ENCODE peak calls at places on chromosome X, in eight cellular contexts. M is fibroblast of pulmonary artery, B is NCI-H510A, Y is SK-N-SH, D is small intestine, R is HFF-Myc, E is mucosa of gallbladder, Z is WTC11. L is an unnamed sample.

GRCh38 chrX:39985116-39985515 is 112.6 kb downstream of the BCOR start:
- DNase-seq in M (no peak), B (no peak), Y (no peak), D (no peak), R (no peak), E (no peak), Z (no peak), L (no peak)

GRCh38 chrX:148380107-148380506 is 120.3 kb upstream of the AFF2 start:
- DNase-seq in M (no peak), B (no peak), Y (no peak), D (peak; percentile 5), R (no peak), E (no peak), Z (no peak), L (no peak)

GRCh38 chrX:112896051-112896450 is 55.4 kb upstream of the AMOT start:
- DNase-seq in M (no peak), B (no peak), Y (no peak), D (no peak), R (no peak), E (no peak), Z (no peak), L (no peak)

GRCh38 chrX:70476166-70476933 is 31.7 kb downstream of the DLG3 start:
- DNase-seq in M (no peak), B (no peak), Y (no peak), D (no peak), R (no peak), E (no peak), Z (no peak), L (no peak)

GRCh38 chrX:96841325-96841724 is 42.4 kb upstream of the RPA4 start:
- DNase-seq in M (no peak), B (no peak), Y (no peak), D (no peak), R (no peak), E (no peak), Z (no peak), L (no peak)

GRCh38 chrX:38768079-38768478 is 33.2 kb upstream of the MID1IP1 start:
- DNase-seq in M (peak; percentile 58), B (no peak), Y (peak; percentile 19), D (peak; percentile 51), R (no peak), E (no peak), Z (no peak), L (no peak)

GRCh38 chrX:47637546-47638195 is 7.9 kb upstream of the CFP start:
- DNase-seq in M (no peak), B (no peak), Y (no peak), D (no peak), R (no peak), E (peak; percentile 29), Z (peak; percentile 70), L (no peak)

GRCh38 chrX:134670241-134670811 is 12.1 kb upstream of the PLAC1 start:
- DNase-seq in M (peak; percentile 63), B (no peak), Y (no peak), D (no peak), R (peak; percentile 63), E (no peak), Z (no peak), L (no peak)

GRCh38 chrX:19005909-19006308 is 22.0 kb upstream of the PHKA2 start:
- DNase-seq in M (no peak), B (no peak), Y (peak; percentile 14), D (peak; percentile 17), R (no peak), E (no peak), Z (no peak), L (no peak)

GRCh38 chrX:132375941-132376340 is 112.9 kb downstream of the MBNL3 start:
- DNase-seq in M (no peak), B (no peak), Y (no peak), D (no peak), R (no peak), E (no peak), Z (no peak), L (no peak)

GRCh38 chrX:14032383-14032782 is 2.7 kb upstream of the GEMIN8 start:
- DNase-seq in M (peak; percentile 69), B (no peak), Y (peak; percentile 55), D (peak; percentile 45), R (no peak), E (peak; percentile 62), Z (peak; percentile 15), L (peak; percentile 42)

GRCh38 chrX:83469551-83469950 is 38.5 kb upstream of the POU3F4 start:
- DNase-seq in M (peak; percentile 0), B (no peak), Y (peak; percentile 15), D (peak; percentile 0), R (no peak), E (peak; percentile 33), Z (peak; percentile 20), L (peak; percentile 15)

GRCh38 chrX:40647307-40648197 is at the start of gene CXorf38:
- DNase-seq in M (peak; percentile 89), B (peak; percentile 64), Y (peak; percentile 96), D (peak; percentile 88), R (peak; percentile 41), E (peak; percentile 95), Z (peak; percentile 91), L (peak; percentile 95)

GRCh38 chrX:119870626-119871131 is 854 bp downstream of the RNF113A start:
- DNase-seq in M (no peak), B (no peak), Y (peak; percentile 26), D (peak; percentile 24), R (no peak), E (no peak), Z (no peak), L (no peak)

GRCh38 chrX:27966955-27967354 is 14.3 kb downstream of the DCAF8L1 start:
- DNase-seq in M (peak; percentile 89), B (no peak), Y (no peak), D (peak; percentile 40), R (no peak), E (no peak), Z (no peak), L (no peak)

GRCh38 chrX:17546356-17546755 is 171.4 kb downstream of the NHS start:
- DNase-seq in M (no peak), B (no peak), Y (no peak), D (no peak), R (no peak), E (no peak), Z (no peak), L (no peak)

GRCh38 chrX:72402614-72403013 is 96.9 kb upstream of the CITED1 start:
- DNase-seq in M (no peak), B (no peak), Y (no peak), D (no peak), R (no peak), E (no peak), Z (no peak), L (no peak)

GRCh38 chrX:12118134-12118533 is 20.1 kb upstream of the FRMPD4 start:
- DNase-seq in M (no peak), B (no peak), Y (no peak), D (no peak), R (no peak), E (no peak), Z (no peak), L (no peak)

GRCh38 chrX:23344208-23344903 is 9.7 kb downstream of the PTCHD1 start:
- DNase-seq in M (no peak), B (no peak), Y (no peak), D (no peak), R (no peak), E (no peak), Z (no peak), L (no peak)

GRCh38 chrX:50799531-50799961 is 14.4 kb downstream of the SHROOM4 start:
- DNase-seq in M (peak; percentile 82), B (no peak), Y (no peak), D (no peak), R (no peak), E (no peak), Z (no peak), L (no peak)

GRCh38 chrX:11381464-11381863 is 88.3 kb downstream of the AMELX start:
- DNase-seq in M (peak; percentile 73), B (peak; percentile 2), Y (peak; percentile 20), D (peak; percentile 42), R (peak; percentile 32), E (peak; percentile 44), Z (peak; percentile 11), L (peak; percentile 22)

GRCh38 chrX:72258174-72258573 is 18.9 kb downstream of the RPS4X start:
- DNase-seq in M (peak; percentile 78), B (no peak), Y (peak; percentile 52), D (no peak), R (peak; percentile 84), E (no peak), Z (no peak), L (no peak)